ENCODE peak calls at places on chromosomes 16 and 17, in five cellular contexts. F, X, E, Z and B are unnamed samples.

GRCh38 chr17:78767806-78768205 is 14.3 kb downstream of the CYTH1 start:
- DNase-seq in F (no peak), Z (no peak), E (no peak), X (no peak), B (no peak)

GRCh38 chr17:60372790-60373483 is 19.0 kb downstream of the USP32 start:
- DNase-seq in E (no peak), X (no peak), Z (no peak), F (no peak), B (no peak)

GRCh38 chr17:71899317-71899716 is 221.5 kb upstream of the SOX9 start:
- DNase-seq in E (no peak), Z (no peak), F (no peak), X (no peak), B (no peak)

GRCh38 chr16:80009971-80010659 is 409.6 kb upstream of the MAF start:
- DNase-seq in Z (no peak), F (no peak), E (no peak), X (no peak), B (no peak)

GRCh38 chr17:17778308-17779014 is 58.3 kb downstream of the SREBF1 start:
- DNase-seq in Z (no peak), F (no peak), X (no peak), E (peak; percentile 56), B (peak; percentile 74)

GRCh38 chr16:88888057-88888777 is 21.8 kb upstream of the PABPN1L start:
- DNase-seq in F (no peak), Z (no peak), X (no peak), E (no peak), B (no peak)

GRCh38 chr17:18101828-18102227 is 6.7 kb upstream of the MYO15A start:
- DNase-seq in F (no peak), E (no peak), X (no peak), Z (no peak), B (no peak)

GRCh38 chr17:16301963-16302855 is 51.1 kb downstream of the CENPV start:
- DNase-seq in E (no peak), X (no peak), F (no peak), Z (peak; percentile 6), B (no peak)

GRCh38 chr16:11535494-11535893 is 51.2 kb downstream of the LITAF start:
- DNase-seq in X (no peak), E (no peak), Z (no peak), F (no peak), B (no peak)

GRCh38 chr16:11078812-11079459 is 134.6 kb downstream of the CLEC16A start:
- DNase-seq in E (no peak), X (no peak), F (no peak), Z (peak; percentile 22), B (no peak)

GRCh38 chr17:5781236-5781927 is 197.1 kb upstream of the NLRP1 start:
- DNase-seq in Z (no peak), E (no peak), F (no peak), X (no peak), B (no peak)

GRCh38 chr17:5784791-5785190 is 200.5 kb upstream of the NLRP1 start:
- DNase-seq in X (no peak), E (no peak), F (no peak), Z (no peak), B (no peak)

GRCh38 chr17:5783851-5784250 is 199.5 kb upstream of the NLRP1 start:
- DNase-seq in Z (no peak), E (no peak), F (no peak), X (no peak), B (no peak)

GRCh38 chr17:5783269-5783668 is 199.0 kb upstream of the NLRP1 start:
- DNase-seq in X (no peak), F (no peak), Z (no peak), E (no peak), B (no peak)

DNA sequence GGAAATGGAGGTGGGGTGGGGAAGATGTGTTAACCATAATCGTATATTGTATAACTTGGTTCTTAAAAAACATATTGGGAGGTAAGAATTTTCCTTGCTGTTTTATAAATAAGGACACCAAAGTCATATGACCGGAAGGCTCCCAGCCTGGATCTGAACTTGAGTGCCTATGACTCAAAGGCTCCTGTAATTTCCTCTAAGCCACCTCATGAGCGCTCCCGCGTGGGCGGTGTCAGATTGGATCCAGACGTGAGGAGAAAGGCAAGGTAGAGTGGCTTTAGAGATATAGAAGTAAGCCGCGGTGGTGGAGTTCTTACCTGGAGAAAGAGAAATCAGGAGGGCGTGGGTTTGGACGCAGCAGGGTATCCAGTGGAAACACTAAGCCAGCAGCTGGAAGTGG is 196.2 kb upstream of the NLRP1 start:
- DNase-seq in Z (no peak), F (peak; percentile 31), X (no peak), E (no peak), B (no peak)
- TF ChIP-seq CTCF in Z (no peak), F (peak; percentile 23), X (no peak), E (no peak), B (no peak)

GRCh38 chr17:2177235-2177811 is 122.4 kb downstream of the HIC1 start:
- DNase-seq in Z (no peak), X (no peak), E (no peak), F (no peak), B (no peak)
- H3K27ac ChIP-seq in Z (no peak overlapping the region), X (no peak overlapping the region), E (peak overlapping the region; percentile 87), F (no peak overlapping the region), B (peak overlapping the region; percentile 57)

DNA sequence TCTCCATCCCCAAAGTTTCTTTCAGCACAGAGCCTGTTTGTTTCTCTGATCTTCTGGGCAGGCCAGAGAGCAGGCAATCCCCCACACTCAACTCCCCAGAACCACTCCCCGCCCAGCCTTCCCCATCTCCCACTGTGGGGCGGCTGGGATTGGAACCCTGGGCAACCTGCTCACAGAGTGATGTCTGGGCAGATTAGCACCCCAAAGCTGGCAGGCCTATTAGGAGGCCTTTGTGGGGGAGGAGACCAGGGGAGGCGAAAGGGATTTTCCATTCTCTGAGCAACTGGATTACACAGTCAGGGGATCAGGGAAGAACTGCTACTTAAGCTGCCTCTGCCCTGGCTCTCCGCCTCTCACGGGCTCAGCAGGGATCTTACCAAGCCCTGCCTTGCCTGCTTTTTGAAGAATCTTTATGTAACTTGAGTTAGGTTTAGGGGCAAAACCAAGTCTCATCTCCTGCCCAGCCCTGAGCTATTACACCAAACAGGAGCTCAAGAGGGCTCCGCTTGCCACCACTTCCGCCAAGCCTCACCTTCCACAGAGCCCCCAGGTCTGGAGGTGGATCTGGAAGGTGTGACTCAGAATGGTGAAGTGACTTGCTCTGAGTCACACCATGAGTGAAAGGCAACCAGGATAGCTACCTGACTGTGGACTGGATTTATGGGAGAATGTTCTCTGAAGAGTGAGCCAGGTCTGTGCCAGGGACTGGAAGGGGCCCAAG is 16.0 kb upstream of the LHX1 start:
- DNase-seq in Z (peak; percentile 18), X (no peak), E (peak; percentile 43), F (peak; percentile 98), B (no peak)
- H3K4me3 ChIP-seq in Z (no peak overlapping the region), X (no peak overlapping the region), E (no peak overlapping the region), F (peak overlapping the region; percentile 52), B (no peak overlapping the region)

GRCh38 chr16:67264866-67265265 is 14.5 kb upstream of the PLEKHG4 start:
- DNase-seq in Z (no peak), F (no peak), X (no peak), E (no peak), B (no peak)

GRCh38 chr16:67263201-67263600 is 14.4 kb downstream of the SLC9A5 start:
- DNase-seq in X (no peak), F (no peak), Z (no peak), E (no peak), B (no peak)

GRCh38 chr16:67260426-67261063 is 11.8 kb downstream of the SLC9A5 start:
- DNase-seq in X (peak; percentile 77), F (no peak), Z (no peak), E (peak; percentile 61), B (no peak)

GRCh38 chr16:67265834-67266233 is 13.5 kb upstream of the PLEKHG4 start:
- DNase-seq in E (no peak), F (no peak), X (no peak), Z (no peak), B (no peak)

GRCh38 chr16:67264277-67264676 is 15.1 kb upstream of the PLEKHG4 start:
- DNase-seq in X (no peak), Z (no peak), E (no peak), F (no peak), B (peak; percentile 13)
- TF ChIP-seq CTCF in X (peak; percentile 48), Z (no peak), E (no peak), F (peak; percentile 28), B (no peak)

DNA sequence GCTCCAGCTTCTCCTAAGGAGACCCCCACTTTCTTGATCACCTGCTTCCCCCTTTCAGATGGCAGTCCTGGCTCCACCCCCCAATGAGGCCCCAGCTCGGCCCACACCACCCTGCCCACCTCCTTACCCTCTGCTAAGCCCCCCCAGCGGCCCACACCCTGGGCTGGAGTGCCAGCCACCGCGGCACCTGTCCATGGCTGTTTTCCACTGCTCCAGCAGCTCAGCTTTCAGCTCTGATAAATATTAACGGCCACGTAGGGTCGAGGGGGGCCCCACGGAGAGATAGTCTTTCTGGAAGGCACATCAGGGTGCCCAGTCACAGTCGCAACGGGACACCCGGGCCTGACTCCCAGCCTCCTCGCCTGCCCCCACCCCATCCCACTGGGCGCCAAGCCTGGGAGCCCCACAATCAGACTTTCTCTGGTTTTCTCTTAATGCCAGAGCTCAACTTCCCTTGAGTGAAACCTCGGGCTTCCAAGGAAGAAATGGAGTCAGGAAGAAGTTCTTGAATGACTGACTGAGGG is 46.5 kb upstream of the CIBAR2 start:
- DNase-seq in F (no peak), Z (no peak), E (no peak), X (no peak), B (no peak)
- H3K27ac ChIP-seq in F (no peak overlapping the region), Z (no peak overlapping the region), E (no peak overlapping the region), X (no peak overlapping the region), B (no peak overlapping the region)

DNA sequence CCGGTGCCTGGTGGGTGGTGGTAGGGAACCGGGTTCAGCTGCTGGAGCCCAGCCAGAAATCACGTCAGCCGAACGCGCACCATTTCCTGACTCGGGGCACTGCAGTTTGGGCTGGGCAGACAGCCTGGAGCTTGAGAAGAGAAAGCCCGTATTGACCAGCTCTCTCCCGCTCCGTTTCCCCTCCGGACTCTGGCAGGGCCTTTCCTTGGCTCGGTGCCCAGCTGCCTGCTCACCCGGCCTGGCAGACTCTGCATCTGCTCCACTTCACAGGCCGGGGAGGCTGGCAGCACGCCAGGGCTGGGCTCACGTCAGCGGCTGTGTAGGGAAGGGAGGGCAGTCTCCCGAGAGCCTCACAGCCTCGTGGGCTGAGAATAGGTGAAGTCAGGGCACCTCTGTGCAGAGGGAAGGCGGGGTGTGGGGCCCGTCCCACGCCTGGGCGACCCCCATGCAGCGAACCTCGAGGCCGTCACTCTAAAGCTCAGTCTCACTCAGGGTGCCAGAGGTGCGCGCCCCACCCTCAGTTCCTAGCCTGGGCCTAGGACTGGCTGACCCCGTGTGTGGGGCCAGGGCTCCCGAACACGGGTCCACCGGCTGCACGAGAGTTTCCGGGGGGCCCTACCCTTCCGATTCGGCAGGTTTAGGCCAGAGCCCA is 59.1 kb downstream of the OR1D5 start:
- DNase-seq in E (peak; percentile 100), X (peak; percentile 80), F (peak; percentile 79), Z (peak; percentile 100), B (peak; percentile 99)
- H3K4me3 ChIP-seq in E (no peak overlapping the region), X (peak overlapping the region; percentile 60), F (peak overlapping the region; percentile 9), Z (peak overlapping the region; percentile 10), B (peak overlapping the region; percentile 16)

GRCh38 chr16:65548470-65548869 is 426.6 kb upstream of the CDH11 start:
- DNase-seq in Z (no peak), F (no peak), E (no peak), X (no peak), B (no peak)
- TF ChIP-seq CTCF in Z (no peak), F (no peak), E (no peak), X (no peak), B (no peak)